ENCODE peak calls at places on chromosomes 6 and 20, in six cellular contexts. R is HepG2, F is NB4, E is endothelial cell of umbilical vein, V is GM12878, A is K562. Q is an unnamed sample.
A peak's percentile ranks its signal among the peaks of the same experiment; 100 is the strongest.

GRCh38 chr6:150195996-150196417 is 53.2 kb downstream of the PPP1R14C start:
- DNase-seq in E (no peak), A (no peak), R (no peak), V (no peak), F (no peak), Q (no peak)

GRCh38 chr6:6700421-6700820 is 111.9 kb downstream of the LY86 start:
- DNase-seq in R (no peak), A (no peak), E (no peak), V (no peak), F (no peak), Q (no peak)

GRCh38 chr20:41428285-41428684 is 61.7 kb upstream of the EMILIN3 start:
- DNase-seq in V (no peak), F (peak; percentile 25), A (peak; percentile 41), E (no peak), R (peak; percentile 87), Q (peak; percentile 53)

GRCh38 chr20:35311409-35311808 is 19.2 kb upstream of the FAM83C start:
- DNase-seq in F (no peak), R (no peak), V (no peak), E (no peak), A (peak; percentile 37), Q (no peak)

GRCh38 chr20:64166712-64167615 is 2.7 kb downstream of the MYT1 start:
- DNase-seq in A (no peak), F (no peak), R (no peak), E (no peak), V (no peak), Q (no peak)

GRCh38 chr6:29826271-29826670 is 1.4 kb upstream of the HLA-G start:
- DNase-seq in A (no peak), R (no peak), E (no peak), V (no peak), F (no peak), Q (no peak)

GRCh38 chr6:133326584-133326983 is 85.4 kb downstream of the EYA4 start:
- DNase-seq in E (no peak), R (no peak), A (no peak), V (no peak), F (no peak), Q (no peak)

GRCh38 chr6:93819189-93819588 is 399.8 kb upstream of the EPHA7 start:
- DNase-seq in R (peak; percentile 0), V (no peak), E (no peak), F (no peak), A (no peak), Q (no peak)

GRCh38 chr6:150940951-150941350 is 75.4 kb downstream of the MTHFD1L start:
- DNase-seq in F (no peak), A (no peak), R (no peak), V (no peak), E (peak; percentile 47), Q (no peak)

GRCh38 chr6:138970856-138971425 is 17.1 kb downstream of the REPS1 start:
- DNase-seq in F (peak; percentile 31), V (no peak), E (peak; percentile 85), A (no peak), R (no peak), Q (no peak)

GRCh38 chr6:43698584-43699349 is 11.2 kb upstream of the MRPS18A start:
- DNase-seq in F (no peak), V (no peak), R (no peak), A (no peak), E (peak; percentile 91), Q (no peak)

GRCh38 chr20:59611286-59611685 is 6.9 kb downstream of the PHACTR3 start:
- DNase-seq in E (no peak), V (no peak), R (no peak), F (no peak), A (no peak), Q (no peak)
- TF ChIP-seq MYC in E (no peak), V (no peak), R (no peak), F (no peak), A (no peak), Q (no peak)

GRCh38 chr6:15270402-15270801 is 24.5 kb downstream of the JARID2 start:
- DNase-seq in F (no peak), E (no peak), V (no peak), A (no peak), R (no peak), Q (no peak)
- TF ChIP-seq MYC in F (no peak), E (no peak), V (no peak), A (no peak), R (no peak), Q (no peak)

GRCh38 chr6:31881136-31881859 is 2.5 kb upstream of the SLC44A4 start:
- DNase-seq in R (no peak), V (no peak), A (no peak), E (no peak), F (no peak), Q (no peak)
- TF ChIP-seq MYC in R (no peak), V (no peak), A (no peak), E (no peak), F (no peak), Q (no peak)

DNA sequence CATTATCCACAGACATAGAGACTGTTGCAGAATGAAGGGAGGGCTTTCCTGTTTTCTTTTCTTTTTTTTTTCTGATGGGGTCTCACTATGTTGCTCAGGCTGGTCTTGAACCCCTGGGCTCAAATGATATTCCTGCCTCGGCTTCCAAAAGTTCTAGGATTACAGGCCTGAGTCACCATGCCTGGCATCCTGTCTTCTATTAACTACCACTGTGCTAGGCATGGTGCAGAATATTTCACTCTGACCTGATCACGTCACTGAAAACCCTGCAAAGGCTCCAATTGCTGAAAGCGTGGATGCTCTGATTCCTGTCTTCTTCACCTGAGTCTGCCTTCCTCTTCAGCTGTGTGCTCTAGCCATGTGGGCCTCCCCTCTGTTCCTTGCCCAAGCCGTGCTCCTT is 8.5 kb upstream of the DNMT3B start:
- DNase-seq in E (no peak), A (no peak), F (no peak), R (no peak), V (no peak), Q (no peak)
- TF ChIP-seq MYC in E (no peak), A (no peak), F (no peak), R (no peak), V (no peak), Q (no peak)

DNA sequence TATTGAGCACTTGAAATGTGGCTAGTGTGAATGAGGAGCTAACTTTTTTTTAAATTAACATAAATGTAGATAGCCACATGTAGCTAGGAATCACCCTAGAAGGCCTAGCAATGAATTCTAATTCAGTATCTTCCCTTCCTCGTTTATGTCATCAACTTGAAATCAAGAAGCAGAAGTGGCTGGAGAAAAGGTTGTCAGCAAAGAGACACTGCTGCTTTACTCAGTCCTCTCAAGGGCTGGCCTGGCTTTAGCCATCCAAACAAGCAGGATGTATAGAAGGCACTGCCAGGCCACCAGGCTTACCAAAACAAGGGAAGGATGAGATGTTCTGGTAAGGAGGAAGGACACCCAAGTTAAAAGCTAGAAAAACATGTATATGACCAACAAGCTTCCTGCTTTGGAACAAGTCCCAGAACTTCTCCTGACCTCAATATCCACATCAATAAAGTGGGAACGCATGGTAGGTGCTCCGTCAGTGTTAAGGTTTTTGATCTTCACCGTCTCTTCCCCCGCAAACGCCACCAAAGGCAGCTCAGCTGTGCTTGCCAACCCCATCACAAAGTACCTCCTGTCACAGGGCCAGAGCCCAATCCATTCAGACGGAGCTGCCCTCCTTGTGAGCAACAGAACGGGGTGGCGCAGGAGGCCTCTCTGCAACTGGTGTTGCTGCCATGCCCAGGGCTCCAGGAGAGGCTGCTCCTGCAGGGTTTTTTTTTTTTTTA is 235.8 kb upstream of the RIN2 start:
- DNase-seq in F (peak; percentile 12), R (no peak), V (no peak), E (no peak), A (no peak), Q (no peak)
- TF ChIP-seq MYC in F (no peak), R (no peak), V (no peak), E (no peak), A (no peak), Q (no peak)

GRCh38 chr6:104969108-104969507 is 12.2 kb downstream of the LIN28B start:
- DNase-seq in A (no peak), E (no peak), V (no peak), F (no peak), R (no peak), Q (no peak)
- TF ChIP-seq MYC in A (no peak), E (no peak), V (no peak), F (no peak), R (no peak), Q (no peak)